ENCODE peak calls at places on chromosomes 3 and 15, in six cellular contexts. W, B, K, L, I and N are unnamed samples.

GRCh38 chr3:185335799-185336198 is 27.1 kb upstream of the MAP3K13 start:
- DNase-seq in B (peak; percentile 23), L (no peak), W (no peak), I (no peak), K (no peak), N (peak; percentile 39)

GRCh38 chr15:85950101-85950500 is 129.6 kb upstream of the AGBL1 start:
- DNase-seq in K (no peak), L (no peak), B (no peak), I (no peak), W (no peak), N (no peak)

GRCh38 chr3:179410317-179410716 is 41.0 kb downstream of the GNB4 start:
- DNase-seq in L (no peak), I (no peak), W (no peak), K (no peak), B (no peak), N (peak; percentile 8)

GRCh38 chr15:74403981-74404563 is 29.7 kb downstream of the SEMA7A start:
- DNase-seq in K (no peak), L (no peak), W (no peak), B (no peak), I (no peak), N (no peak)

GRCh38 chr3:159593927-159594605 is 394.6 kb upstream of the IL12A start:
- DNase-seq in K (no peak), W (no peak), B (no peak), I (no peak), L (no peak), N (no peak)

GRCh38 chr3:60086811-60087210 is 1037.0 kb upstream of the CFAP20DC start:
- DNase-seq in B (peak; percentile 4), W (no peak), L (no peak), I (no peak), K (peak; percentile 18), N (no peak)

GRCh38 chr3:98540346-98540745 is 8.6 kb downstream of the GPR15 start:
- DNase-seq in B (no peak), W (peak; percentile 54), I (no peak), K (no peak), L (no peak), N (no peak)

GRCh38 chr15:83112233-83112958 is 5.0 kb downstream of the TM6SF1 start:
- DNase-seq in B (peak; percentile 90), L (no peak), W (no peak), K (no peak), I (no peak), N (peak; percentile 84)

GRCh38 chr3:127457094-127457475 is 133.4 kb downstream of the TPRA1 start:
- DNase-seq in K (no peak), I (no peak), L (peak; percentile 47), W (no peak), B (no peak), N (peak; percentile 80)

GRCh38 chr3:43956945-43957344 is 266.2 kb downstream of the ABHD5 start:
- DNase-seq in L (no peak), I (no peak), K (no peak), B (no peak), W (no peak), N (no peak)

GRCh38 chr3:159005148-159005547 is 203.3 kb downstream of the MFSD1 start:
- DNase-seq in W (no peak), L (no peak), K (no peak), I (no peak), B (no peak), N (no peak)

GRCh38 chr3:14425574-14426304 is 23.3 kb downstream of the SLC6A6 start:
- DNase-seq in W (peak; percentile 63), L (no peak), K (no peak), I (no peak), B (no peak), N (no peak)

GRCh38 chr3:30518201-30518864 is 88.1 kb upstream of the TGFBR2 start:
- DNase-seq in B (peak; percentile 90), K (no peak), I (no peak), L (peak; percentile 66), W (no peak), N (peak; percentile 97)

GRCh38 chr3:47283596-47284364 is 1.0 kb downstream of the KLHL18 start:
- DNase-seq in W (no peak), K (peak; percentile 36), I (peak; percentile 5), L (no peak), B (peak; percentile 26), N (no peak)

GRCh38 chr3:134665243-134665642 is 14.4 kb upstream of the KY start:
- DNase-seq in L (no peak), I (no peak), B (no peak), W (no peak), K (no peak), N (no peak)

GRCh38 chr3:13135811-13136321 is 62.6 kb upstream of the IQSEC1 start:
- DNase-seq in I (no peak), B (no peak), L (no peak), K (no peak), W (peak; percentile 30), N (no peak)

GRCh38 chr3:10950476-10951294 is 41.9 kb upstream of the SLC6A1 start:
- DNase-seq in L (no peak), B (no peak), I (no peak), W (no peak), K (peak; percentile 69), N (peak; percentile 57)

GRCh38 chr15:42031211-42031915 is 10.5 kb upstream of the PLA2G4E start:
- DNase-seq in W (no peak), I (no peak), K (no peak), L (no peak), B (no peak), N (peak; percentile 6)

GRCh38 chr15:78146437-78147154 is 2.6 kb upstream of the IDH3A start:
- DNase-seq in I (no peak), W (no peak), B (no peak), K (no peak), L (no peak), N (no peak)

GRCh38 chr3:65485826-65486592 is 552.7 kb downstream of the MAGI1 start:
- DNase-seq in K (no peak), I (no peak), W (no peak), B (no peak), L (no peak), N (no peak)

GRCh38 chr3:100288288-100288894 is 27.6 kb downstream of the TBC1D23 start:
- DNase-seq in I (no peak), W (no peak), L (no peak), B (no peak), K (no peak), N (no peak)

GRCh38 chr15:88518903-88519302 is 27.6 kb downstream of the DET1 start:
- DNase-seq in L (no peak), I (no peak), K (no peak), B (no peak), W (no peak), N (no peak)

GRCh38 chr15:37771462-37771861 is 163.0 kb upstream of the TMCO5A start:
- DNase-seq in K (no peak), L (no peak), I (no peak), B (no peak), W (no peak), N (peak; percentile 77)

GRCh38 chr3:129025691-129026435 is 24.8 kb downstream of the EFCC1 start:
- DNase-seq in L (no peak), W (peak; percentile 26), I (no peak), B (no peak), K (no peak), N (no peak)

GRCh38 chr15:59281699-59282098 is 75.1 kb downstream of the LDHAL6B start:
- DNase-seq in I (no peak), L (no peak), K (no peak), W (no peak), B (no peak), N (no peak)

GRCh38 chr3:160319322-160319721 is 79.7 kb downstream of the IFT80 start:
- DNase-seq in I (no peak), B (no peak), L (no peak), W (no peak), K (no peak), N (no peak)

GRCh38 chr3:130480736-130481135 is 36.2 kb upstream of the COL6A6 start:
- DNase-seq in B (peak; percentile 55), K (peak; percentile 11), L (no peak), W (no peak), I (no peak), N (peak; percentile 59)

GRCh38 chr3:48400824-48401433 is 28.9 kb downstream of the FBXW12 start:
- DNase-seq in W (peak; percentile 73), B (peak; percentile 35), K (peak; percentile 79), L (peak; percentile 21), I (peak; percentile 50), N (peak; percentile 69)

GRCh38 chr15:93987068-93987467 is 244.3 kb upstream of the MCTP2 start:
- DNase-seq in I (no peak), B (no peak), W (no peak), K (no peak), L (no peak), N (no peak)

GRCh38 chr3:53729130-53729529 is 117.1 kb downstream of the CHDH start:
- DNase-seq in B (no peak), L (no peak), W (no peak), I (no peak), K (no peak), N (no peak)

GRCh38 chr3:11498646-11499045 is 145.1 kb downstream of the VGLL4 start:
- DNase-seq in I (no peak), W (no peak), L (peak; percentile 7), K (no peak), B (peak; percentile 69), N (peak; percentile 87)

GRCh38 chr3:96813134-96813819 is 1.1 kb upstream of the EPHA6 start:
- DNase-seq in I (no peak), B (peak; percentile 41), K (no peak), W (no peak), L (peak; percentile 68), N (peak; percentile 63)

GRCh38 chr3:134464693-134465385 is 20.9 kb downstream of the ANAPC13 start:
- DNase-seq in I (no peak), K (no peak), B (no peak), W (no peak), L (no peak), N (no peak)

GRCh38 chr3:121786485-121786884 is 36.9 kb upstream of the GOLGB1 start:
- DNase-seq in W (no peak), B (no peak), K (no peak), L (no peak), I (no peak), N (peak; percentile 55)

GRCh38 chr3:130758624-130759023 is 12.0 kb upstream of the PIK3R4 start:
- DNase-seq in B (no peak), W (no peak), I (no peak), L (no peak), K (no peak), N (no peak)